ENCODE peak calls at places on chromosomes 16 and 17, in six cellular contexts. A is AG10803, R is thoracic aorta, G is heart right ventricle, Y is IMR-90, C is lower leg skin. T is an unnamed sample.

GRCh38 chr17:6423931-6424330 is 11.0 kb downstream of the AIPL1 start:
- DNase-seq in A (no peak), R (no peak), G (no peak), Y (no peak), C (no peak), T (no peak)

GRCh38 chr17:54945671-54946070 is 22.8 kb downstream of the COX11 start:
- DNase-seq in A (peak; percentile 54), R (no peak), G (no peak), Y (no peak), C (no peak), T (no peak)

GRCh38 chr16:84571010-84571409 is 46.9 kb downstream of the COTL1 start:
- DNase-seq in A (no peak), R (no peak), G (no peak), Y (no peak), C (no peak), T (no peak)

GRCh38 chr16:75254359-75254837 is 3.0 kb upstream of the BCAR1 start:
- DNase-seq in A (peak; percentile 98), R (no peak), G (peak; percentile 18), Y (peak; percentile 88), C (no peak), T (no peak)

GRCh38 chr16:11006666-11007065 is 62.3 kb downstream of the CLEC16A start:
- DNase-seq in A (no peak), R (no peak), G (no peak), Y (no peak), C (no peak), T (no peak)

GRCh38 chr17:77516902-77517301 is 376.1 kb downstream of the SEC14L1 start:
- DNase-seq in A (peak; percentile 25), R (no peak), G (no peak), Y (peak; percentile 79), C (no peak), T (peak; percentile 6)

GRCh38 chr17:72117748-72118587 is 2.9 kb upstream of the SOX9 start:
- DNase-seq in A (no peak), R (no peak), G (peak; percentile 28), Y (no peak), C (no peak), T (no peak)

GRCh38 chr17:46007461-46007965 is 8.5 kb downstream of the STH start:
- DNase-seq in A (no peak), R (no peak), G (no peak), Y (no peak), C (no peak), T (no peak)

GRCh38 chr17:64198711-64199110 is 64.3 kb downstream of the TEX2 start:
- DNase-seq in A (no peak), R (no peak), G (no peak), Y (no peak), C (no peak), T (no peak)

GRCh38 chr17:48163809-48164208 is 56.2 kb downstream of the SNX11 start:
- DNase-seq in A (no peak), R (no peak), G (no peak), Y (no peak), C (no peak), T (no peak)

GRCh38 chr17:7058831-7059447 is 15.0 kb upstream of the SLC16A11 start:
- DNase-seq in A (no peak), R (no peak), G (no peak), Y (peak; percentile 34), C (no peak), T (no peak)

GRCh38 chr16:3007957-3008748 is 4.6 kb upstream of the CLDN9 start:
- DNase-seq in A (no peak), R (no peak), G (no peak), Y (no peak), C (no peak), T (no peak)

GRCh38 chr16:8768701-8769100 is 28.7 kb downstream of the TMEM186 start:
- DNase-seq in A (no peak), R (no peak), G (no peak), Y (no peak), C (no peak), T (no peak)

GRCh38 chr17:1606352-1606985 is 22.2 kb downstream of the SLC43A2 start:
- DNase-seq in A (no peak), R (no peak), G (no peak), Y (no peak), C (no peak), T (no peak)

GRCh38 chr17:71412803-71413202 is 708.0 kb upstream of the SOX9 start:
- DNase-seq in A (peak; percentile 97), R (no peak), G (no peak), Y (peak; percentile 99), C (no peak), T (peak; percentile 92)

GRCh38 chr17:40443196-40443987 is at the start of gene IGFBP4:
- DNase-seq in A (peak; percentile 77), R (no peak), G (peak; percentile 86), Y (peak; percentile 71), C (peak; percentile 53), T (no peak)

GRCh38 chr16:48409839-48410610 is 24.8 kb upstream of the SIAH1 start:
- DNase-seq in A (peak; percentile 86), R (no peak), G (no peak), Y (peak; percentile 96), C (peak; percentile 47), T (no peak)

GRCh38 chr17:57677301-57677700 is 67.8 kb downstream of the CCDC182 start:
- DNase-seq in A (no peak), R (no peak), G (no peak), Y (no peak), C (no peak), T (no peak)

GRCh38 chr16:30658731-30659506 is 688 bp downstream of the FBRS start:
- DNase-seq in A (peak; percentile 98), R (peak; percentile 85), G (peak; percentile 80), Y (peak; percentile 97), C (peak; percentile 94), T (peak; percentile 82)

GRCh38 chr17:77506371-77506991 is 365.7 kb downstream of the SEC14L1 start:
- DNase-seq in A (no peak), R (no peak), G (no peak), Y (no peak), C (no peak), T (no peak)

GRCh38 chr16:80932725-80933124 is 74.0 kb downstream of the CMC2 start:
- DNase-seq in A (peak; percentile 93), R (peak; percentile 44), G (peak; percentile 46), Y (peak; percentile 80), C (peak; percentile 19), T (peak; percentile 86)

GRCh38 chr17:13725286-13725990 is 123.7 kb upstream of the HS3ST3A1 start:
- DNase-seq in A (peak; percentile 58), R (no peak), G (no peak), Y (peak; percentile 57), C (no peak), T (no peak)

GRCh38 chr16:46976550-46976949 is 3.1 kb upstream of the DNAJA2 start:
- DNase-seq in A (no peak), R (no peak), G (no peak), Y (no peak), C (no peak), T (no peak)

GRCh38 chr17:35341465-35341992 is 31.9 kb downstream of the SLFN11 start:
- DNase-seq in A (no peak), R (no peak), G (no peak), Y (no peak), C (no peak), T (no peak)

GRCh38 chr17:36645358-36645757 is 44.0 kb downstream of the MRM1 start:
- DNase-seq in A (no peak), R (no peak), G (no peak), Y (no peak), C (no peak), T (no peak)

DNA sequence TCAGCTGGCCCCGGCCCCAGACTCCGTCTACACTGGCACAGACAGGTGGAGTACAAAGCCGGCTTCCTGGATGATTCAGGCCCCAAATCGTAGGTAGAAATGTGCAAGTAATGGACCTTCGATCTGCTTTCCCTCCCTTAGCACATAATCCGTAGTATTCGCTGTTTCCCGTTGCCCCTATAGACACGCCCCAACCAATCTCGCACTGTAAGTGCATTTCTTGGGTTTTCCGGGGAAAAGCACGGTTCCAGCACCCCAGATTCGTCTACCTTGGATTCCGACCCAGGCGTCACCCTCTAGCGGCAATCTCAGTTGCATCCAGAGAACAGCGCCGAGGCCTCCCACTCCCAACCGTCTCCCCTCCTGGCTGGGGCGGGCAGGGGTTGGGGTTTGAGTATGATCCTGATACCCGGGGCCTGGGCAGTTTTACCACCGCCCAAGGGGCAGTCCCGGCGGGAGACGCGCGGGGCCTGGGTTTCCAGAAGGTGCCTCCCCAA is 12.1 kb upstream of the FOXF1 start:
- DNase-seq in A (no peak), R (no peak), G (no peak), Y (peak; percentile 37), C (no peak), T (no peak)
- TF ChIP-seq CTCF in A (no peak), R (no peak), G (no peak), Y (peak; percentile 19), C (no peak), T (peak; percentile 18)

GRCh38 chr17:82835766-82836512 is 3.9 kb downstream of the ZNF750 start:
- DNase-seq in A (no peak), R (no peak), G (no peak), Y (no peak), C (peak; percentile 79), T (no peak)

GRCh38 chr17:82836823-82837357 is 2.9 kb downstream of the ZNF750 start:
- DNase-seq in A (peak; percentile 53), R (no peak), G (no peak), Y (no peak), C (peak; percentile 51), T (no peak)

GRCh38 chr17:82839617-82840292 is at the start of gene ZNF750:
- DNase-seq in A (no peak), R (no peak), G (no peak), Y (no peak), C (no peak), T (no peak)

GRCh38 chr17:82838386-82839063 is 1.3 kb downstream of the ZNF750 start:
- DNase-seq in A (peak; percentile 56), R (no peak), G (peak; percentile 49), Y (peak; percentile 17), C (peak; percentile 48), T (no peak)

GRCh38 chr17:82837586-82838320 is 2.1 kb downstream of the ZNF750 start:
- DNase-seq in A (no peak), R (no peak), G (no peak), Y (no peak), C (no peak), T (no peak)
- H3K4me3 ChIP-seq in A (no peak overlapping the region), R (no peak overlapping the region), G (no peak overlapping the region), Y (no peak overlapping the region), C (no peak overlapping the region), T (no peak overlapping the region)

GRCh38 chr17:17694229-17695081 is 13.2 kb downstream of the RAI1 start:
- DNase-seq in A (peak; percentile 55), R (peak; percentile 36), G (peak; percentile 78), Y (peak; percentile 55), C (peak; percentile 69), T (no peak)
- TF ChIP-seq CTCF in A (no peak), R (no peak), G (no peak), Y (no peak), C (no peak), T (no peak)

GRCh38 chr17:81715107-81715871 is 3.2 kb downstream of the SLC25A10 start:
- DNase-seq in A (no peak), R (no peak), G (no peak), Y (no peak), C (no peak), T (no peak)

GRCh38 chr17:81713004-81713555 is 996 bp downstream of the SLC25A10 start:
- DNase-seq in A (no peak), R (no peak), G (no peak), Y (no peak), C (no peak), T (no peak)

GRCh38 chr17:81714412-81715106 is 2.5 kb downstream of the SLC25A10 start:
- DNase-seq in A (no peak), R (no peak), G (no peak), Y (no peak), C (no peak), T (no peak)

GRCh38 chr17:81712468-81713003 is 452 bp downstream of the SLC25A10 start:
- DNase-seq in A (peak; percentile 22), R (no peak), G (peak; percentile 44), Y (no peak), C (no peak), T (no peak)

GRCh38 chr17:81713556-81714411 is 1.7 kb downstream of the SLC25A10 start:
- DNase-seq in A (no peak), R (no peak), G (peak; percentile 23), Y (no peak), C (no peak), T (no peak)
- H3K4me3 ChIP-seq in A (no peak overlapping the region), R (no peak overlapping the region), G (no peak overlapping the region), Y (no peak overlapping the region), C (no peak overlapping the region), T (no peak overlapping the region)

T was measured in BJ.